ENCODE peak calls at places on chromosomes 5 and 9, in nine cellular contexts. Q is Peyer's patch, V is endothelial cell, A is AG04449, E is H1, I is fibroblast of mammary gland, C is HL-60, F is heart right ventricle, Z is left lung. D is an unnamed sample.

GRCh38 chr9:14561929-14562386 is 131.3 kb downstream of the ZDHHC21 start:
- DNase-seq in C (no peak), I (no peak), A (no peak), V (no peak), E (peak), Q (no peak), Z (no peak), F (no peak), D (no peak)

GRCh38 chr5:148760945-148761638 is 65.3 kb upstream of the ADRB2 start:
- DNase-seq in F (no peak), A (no peak), V (no peak), C (no peak), Z (no peak), Q (no peak), I (no peak), E (no peak), D (no peak)

GRCh38 chr5:78467744-78468357 is 107.4 kb downstream of the SCAMP1 start:
- DNase-seq in Z (no peak), C (no peak), I (peak), F (no peak), Q (no peak), E (no peak), A (no peak), V (no peak), D (no peak)

GRCh38 chr5:10301842-10302610 is 5.7 kb downstream of the CMBL start:
- DNase-seq in E (no peak), I (no peak), Q (peak), Z (peak), C (no peak), A (no peak), F (peak), V (no peak), D (no peak)

GRCh38 chr5:72434056-72434780 is 73.0 kb downstream of the ZNF366 start:
- DNase-seq in Z (no peak), F (no peak), V (no peak), I (no peak), E (no peak), C (no peak), A (no peak), Q (no peak), D (no peak)

GRCh38 chr9:8718121-8718725 is 918.6 kb upstream of the DMAC1 start:
- DNase-seq in Q (no peak), E (no peak), A (no peak), I (peak), C (no peak), F (no peak), V (no peak), Z (no peak), D (no peak)

GRCh38 chr5:76983468-76983867 is 30.6 kb downstream of the CRHBP start:
- DNase-seq in A (no peak), E (no peak), I (peak), Q (no peak), F (no peak), V (no peak), Z (no peak), C (no peak), D (no peak)

GRCh38 chr9:92432972-92433548 is 8.8 kb upstream of the OMD start:
- DNase-seq in I (no peak), A (no peak), F (no peak), Q (no peak), V (no peak), Z (no peak), C (no peak), E (no peak), D (no peak)

GRCh38 chr5:176675676-176676360 is 28.5 kb downstream of the TSPAN17 start:
- DNase-seq in Q (no peak), E (peak), I (peak), F (no peak), V (peak), Z (no peak), C (no peak), A (no peak), D (no peak)

GRCh38 chr5:126971455-126972019 is 58.8 kb downstream of the MARCHF3 start:
- DNase-seq in A (no peak), E (no peak), I (no peak), Z (no peak), F (no peak), V (no peak), C (no peak), Q (no peak), D (no peak)

GRCh38 chr9:105656131-105656921 is 5.9 kb upstream of the TAL2 start:
- DNase-seq in V (peak), A (no peak), C (no peak), Q (peak), E (peak), Z (peak), I (no peak), F (peak), D (no peak)

GRCh38 chr9:112462855-112463254 is 23.8 kb upstream of the KIAA1958 start:
- DNase-seq in F (no peak), I (no peak), E (no peak), A (no peak), Q (no peak), V (no peak), Z (no peak), C (no peak), D (no peak)

GRCh38 chr5:17305964-17306725 is 88.7 kb downstream of the BASP1 start:
- DNase-seq in F (peak), Q (no peak), I (peak), V (no peak), C (no peak), Z (no peak), A (peak), E (peak), D (no peak)

GRCh38 chr9:4663956-4664355 is 1.9 kb downstream of the PLPP6 start:
- DNase-seq in F (no peak), I (no peak), A (no peak), V (no peak), E (no peak), Z (no peak), C (no peak), Q (no peak), D (no peak)

GRCh38 chr5:26563979-26564378 is 474.4 kb downstream of the CDH9 start:
- DNase-seq in Q (no peak), Z (no peak), F (no peak), C (no peak), V (no peak), E (no peak), I (no peak), A (no peak), D (no peak)

GRCh38 chr9:116504893-116505480 is 182.1 kb upstream of the TRIM32 start:
- DNase-seq in I (no peak), Z (no peak), C (no peak), F (no peak), E (no peak), V (no peak), A (no peak), Q (no peak), D (no peak)

GRCh38 chr9:104810421-104811339 is 46.8 kb downstream of the NIPSNAP3B start:
- DNase-seq in Q (no peak), I (peak), Z (no peak), V (no peak), A (no peak), C (no peak), F (no peak), E (no peak), D (no peak)

GRCh38 chr5:35012365-35012764 is 35.4 kb downstream of the AGXT2 start:
- DNase-seq in Q (no peak), F (no peak), Z (no peak), E (no peak), C (no peak), A (no peak), V (no peak), I (no peak), D (no peak)

GRCh38 chr9:95031711-95032461 is 285.6 kb downstream of the FANCC start:
- DNase-seq in F (no peak), Z (peak), A (no peak), V (no peak), E (no peak), C (no peak), Q (no peak), I (no peak), D (no peak)

GRCh38 chr9:91992636-91993035 is 42.6 kb upstream of the ROR2 start:
- DNase-seq in Q (no peak), A (no peak), V (no peak), E (peak), C (no peak), F (no peak), I (peak), Z (no peak), D (no peak)

GRCh38 chr9:116395409-116396037 is 241.9 kb downstream of the PAPPA start:
- DNase-seq in E (no peak), F (no peak), Z (no peak), V (no peak), A (no peak), I (no peak), C (no peak), Q (no peak), D (no peak)

GRCh38 chr5:157540707-157541451 is 34.7 kb downstream of the ADAM19 start:
- DNase-seq in C (no peak), Q (no peak), F (peak), A (no peak), I (peak), V (peak), Z (peak), E (no peak), D (no peak)

GRCh38 chr5:100623719-100624118 is 88.5 kb downstream of the FAM174A start:
- DNase-seq in E (no peak), F (no peak), Q (no peak), Z (no peak), V (no peak), A (no peak), I (peak), C (no peak), D (no peak)

GRCh38 chr5:43042626-43043399 is 2.7 kb upstream of the ANXA2R start:
- DNase-seq in Q (peak), A (no peak), F (peak), Z (peak), E (peak), C (no peak), I (peak), V (peak), D (peak)

GRCh38 chr9:385818-386398 is 171.2 kb downstream of the DOCK8 start:
- DNase-seq in V (peak), Z (no peak), I (peak), Q (no peak), C (no peak), F (no peak), A (peak), E (peak), D (no peak)

GRCh38 chr5:116939641-116940040 is 365.0 kb upstream of the SEMA6A start:
- DNase-seq in E (no peak), A (no peak), Z (no peak), V (no peak), F (no peak), C (no peak), Q (no peak), I (no peak), D (no peak)

GRCh38 chr5:62689599-62690368 is 111.2 kb downstream of the LRRC70 start:
- DNase-seq in Q (no peak), Z (no peak), V (no peak), F (no peak), E (no peak), I (no peak), C (peak), A (no peak), D (no peak)

GRCh38 chr5:84274585-84275468 is 109.9 kb downstream of the EDIL3 start:
- DNase-seq in E (peak), C (no peak), F (peak), A (no peak), I (peak), Q (no peak), V (peak), Z (no peak), D (no peak)

GRCh38 chr5:141941307-141941706 is 16.7 kb downstream of the PCDH12 start:
- DNase-seq in C (no peak), I (peak), F (no peak), V (no peak), Q (peak), Z (no peak), A (no peak), E (no peak), D (no peak)

GRCh38 chr5:176813587-176814312 is 3.4 kb downstream of the UNC5A start:
- DNase-seq in F (no peak), Z (no peak), A (no peak), E (no peak), Q (no peak), V (no peak), I (no peak), C (no peak), D (no peak)

GRCh38 chr5:17374157-17374556 is 123.9 kb upstream of the TAF11L2 start:
- DNase-seq in Z (no peak), I (peak), C (no peak), V (no peak), Q (no peak), E (no peak), A (no peak), F (no peak), D (no peak)

GRCh38 chr9:125744616-125745387 is 2.4 kb upstream of the PBX3 start:
- DNase-seq in V (no peak), C (no peak), E (no peak), I (peak), Q (no peak), Z (no peak), F (no peak), A (peak), D (no peak)

GRCh38 chr5:6395621-6396020 is 17.3 kb upstream of the MED10 start:
- DNase-seq in A (no peak), Q (no peak), Z (no peak), C (no peak), F (no peak), V (no peak), I (no peak), E (no peak), D (no peak)

GRCh38 chr5:82105457-82105856 is 133.6 kb downstream of the ATG10 start:
- DNase-seq in E (no peak), Z (no peak), C (no peak), V (no peak), I (peak), A (no peak), F (no peak), Q (no peak), D (no peak)

GRCh38 chr5:116766470-116766947 is 191.9 kb upstream of the SEMA6A start:
- DNase-seq in Q (no peak), I (peak), F (no peak), C (peak), Z (no peak), E (no peak), V (no peak), A (no peak), D (no peak)

GRCh38 chr9:123772967-123773366 is 157.0 kb downstream of the DENND1A start:
- DNase-seq in Q (no peak), F (no peak), C (peak), I (no peak), Z (no peak), A (no peak), V (no peak), E (no peak), D (no peak)
- TF ChIP-seq CTCF in Q (no peak), F (no peak), C (no peak), I (no peak), Z (no peak), A (no peak), V (no peak), E (no peak), D (no peak)

DNA sequence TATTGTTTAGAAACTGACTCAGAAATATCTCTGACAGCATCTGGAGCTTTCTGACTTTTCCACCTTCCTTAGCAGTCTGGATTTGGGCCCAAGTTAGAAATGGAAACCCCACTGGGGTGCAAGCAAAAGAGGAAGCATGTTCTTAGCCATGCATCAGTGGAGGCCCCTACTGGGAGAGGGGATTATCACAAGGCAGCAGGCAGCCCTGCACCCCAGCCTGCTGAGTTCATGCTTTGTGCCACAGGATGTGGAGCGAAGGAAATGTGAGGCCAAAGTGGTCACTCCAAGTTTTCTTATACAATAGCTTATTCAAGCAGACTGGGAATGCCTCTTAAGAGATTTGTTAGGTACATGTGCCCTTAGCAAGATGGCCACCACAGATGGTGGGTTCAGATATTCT is 146.4 kb upstream of the TLX3 start:
- DNase-seq in E (peak), Q (no peak), C (no peak), I (peak), A (no peak), Z (no peak), F (no peak), V (peak), D (no peak)
- TF ChIP-seq CTCF in E (peak), Q (no peak), C (peak), I (peak), A (peak), Z (no peak), F (peak), V (peak), D (no peak)

DNA sequence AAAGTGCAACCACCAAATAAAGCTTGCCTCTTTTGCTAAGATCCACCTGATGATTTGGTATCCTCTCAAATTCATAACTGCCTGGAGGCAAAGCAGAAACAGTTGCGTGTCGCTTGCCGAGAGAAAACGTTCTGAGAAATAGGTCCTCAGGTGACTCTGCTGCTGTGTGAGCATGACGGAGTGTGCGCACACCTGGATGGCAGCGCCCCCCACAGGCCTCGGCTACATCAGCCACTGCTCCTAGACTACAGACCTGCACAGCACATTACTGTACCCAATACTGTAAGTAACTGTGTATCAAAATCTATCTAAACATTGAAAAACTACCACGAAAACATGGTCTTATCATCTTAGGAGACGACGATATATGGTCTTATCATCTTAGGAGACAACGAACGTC is 87.4 kb downstream of the CAMSAP1 start:
- DNase-seq in E (no peak), A (no peak), I (no peak), C (no peak), F (no peak), V (no peak), Z (no peak), Q (no peak), D (no peak)
- TF ChIP-seq CTCF in E (peak), A (no peak), I (no peak), C (no peak), F (no peak), V (no peak), Z (no peak), Q (no peak), D (no peak)

GRCh38 chr5:60844429-60844890 is 391 bp upstream of the ELOVL7 start:
- DNase-seq in Z (no peak), F (no peak), E (no peak), A (no peak), I (peak), C (no peak), Q (no peak), V (no peak), D (no peak)

GRCh38 chr5:60846298-60846697 is 2.2 kb upstream of the ELOVL7 start:
- DNase-seq in E (no peak), V (no peak), F (no peak), Z (no peak), I (no peak), C (no peak), A (no peak), Q (no peak), D (no peak)

GRCh38 chr5:60841361-60841760 is 2.7 kb downstream of the ELOVL7 start:
- DNase-seq in Q (no peak), V (no peak), Z (no peak), F (no peak), E (no peak), I (no peak), C (no peak), A (no peak), D (no peak)

GRCh38 chr5:60842859-60843692 is 993 bp downstream of the ELOVL7 start:
- DNase-seq in Z (no peak), C (no peak), V (peak), I (no peak), F (no peak), E (peak), A (no peak), Q (peak), D (no peak)

GRCh38 chr5:60843693-60844428 is at the start of gene ELOVL7:
- DNase-seq in V (peak), Q (peak), I (peak), A (no peak), C (no peak), Z (peak), F (peak), E (peak), D (no peak)
- TF ChIP-seq CTCF in V (no peak), Q (no peak), I (no peak), A (peak), C (no peak), Z (peak), F (peak), E (peak), D (no peak)

GRCh38 chr5:159953609-159954008 is 37.3 kb downstream of the ADRA1B start:
- DNase-seq in F (no peak), C (no peak), Z (no peak), V (no peak), A (no peak), Q (no peak), E (no peak), I (no peak), D (no peak)

GRCh38 chr5:159955056-159955624 is 38.9 kb downstream of the ADRA1B start:
- DNase-seq in F (no peak), E (no peak), Z (no peak), A (no peak), Q (no peak), V (no peak), C (no peak), I (no peak), D (no peak)

GRCh38 chr5:159951834-159952233 is 35.6 kb downstream of the ADRA1B start:
- DNase-seq in F (no peak), A (no peak), I (peak), Z (no peak), E (no peak), V (no peak), C (no peak), Q (no peak), D (no peak)

GRCh38 chr5:159947708-159948358 is 31.6 kb downstream of the ADRA1B start:
- DNase-seq in Q (no peak), V (no peak), I (peak), Z (no peak), A (peak), F (no peak), E (no peak), C (no peak), D (no peak)

GRCh38 chr5:159951387-159951786 is 35.1 kb downstream of the ADRA1B start:
- DNase-seq in F (no peak), A (no peak), V (peak), C (no peak), Q (no peak), E (peak), I (no peak), Z (no peak), D (no peak)
- TF ChIP-seq CTCF in F (no peak), A (peak), V (no peak), C (peak), Q (no peak), E (peak), I (peak), Z (no peak), D (no peak)

GRCh38 chr9:38380230-38380871 is 12.2 kb upstream of the ALDH1B1 start:
- DNase-seq in Z (no peak), E (no peak), Q (no peak), C (no peak), I (no peak), V (no peak), A (no peak), F (no peak), D (no peak)
- TF ChIP-seq CTCF in Z (no peak), E (no peak), Q (no peak), C (no peak), I (no peak), V (no peak), A (no peak), F (no peak), D (no peak)

DNA sequence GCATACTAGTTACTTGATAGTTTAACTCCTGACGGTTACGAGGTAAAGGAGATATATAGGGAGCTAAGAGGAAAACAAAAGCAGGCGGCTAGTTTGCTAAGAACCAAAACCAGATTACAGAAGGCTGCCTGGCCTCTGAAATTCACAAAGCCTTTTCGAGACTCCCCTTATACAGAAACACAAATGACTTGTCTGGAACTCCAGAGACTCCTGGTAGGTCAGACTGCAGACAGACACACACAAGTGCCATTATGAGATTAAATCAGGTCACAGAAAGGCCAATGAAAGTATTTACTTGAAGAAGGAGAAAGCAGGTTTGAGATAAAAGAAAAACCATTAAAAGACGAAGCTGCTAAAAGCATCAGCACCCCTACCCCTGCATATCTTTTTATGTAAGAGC is 142.5 kb upstream of the LRRTM2 start:
- DNase-seq in F (no peak), Z (no peak), E (no peak), Q (no peak), I (no peak), V (no peak), A (no peak), C (no peak), D (no peak)
- TF ChIP-seq CTCF in F (no peak), Z (no peak), E (no peak), Q (no peak), I (no peak), V (no peak), A (no peak), C (no peak), D (no peak)